ENCODE peak calls at places on chromosomes 16 and 17, in nine cellular contexts. D, N, W, J, T, C, B, F and V are unnamed samples. For H3K4me1, the result is how much of the 10 kb centered on the place peaks cover.

GRCh38 chr17:75764417-75764710 is 628 bp downstream of the GALK1 start:
- DNase-seq in D (no peak), N (peak), W (no peak), J (no peak), T (no peak), C (no peak), B (no peak), F (no peak), V (no peak)

GRCh38 chr16:55257971-55258613 is 65.9 kb upstream of the IRX6 start:
- DNase-seq in D (peak), N (peak), W (peak), J (peak), T (peak), C (peak), B (peak), F (peak), V (peak)

GRCh38 chr16:90057738-90058173 is 19.4 kb downstream of the PRDM7 start:
- DNase-seq in D (no peak), N (no peak), W (no peak), J (peak), T (no peak), C (peak), B (no peak), F (no peak), V (no peak)

GRCh38 chr17:67478266-67479118 is 101.4 kb downstream of the PITPNC1 start:
- DNase-seq in D (no peak), N (no peak), W (no peak), J (no peak), T (no peak), C (no peak), B (no peak), F (no peak), V (no peak)

GRCh38 chr16:86834451-86835035 is 256.2 kb downstream of the FOXL1 start:
- DNase-seq in D (no peak), N (no peak), W (peak), J (peak), T (no peak), C (peak), B (no peak), F (no peak), V (no peak)

GRCh38 chr17:40518401-40519088 is 17.1 kb upstream of the TNS4 start:
- DNase-seq in D (no peak), N (no peak), W (peak), J (no peak), T (no peak), C (no peak), B (no peak), F (no peak), V (no peak)

GRCh38 chr17:39920218-39921210 is 2.1 kb upstream of the GSDMB start:
- DNase-seq in D (no peak), N (no peak), W (no peak), J (no peak), T (no peak), C (no peak), B (no peak), F (peak), V (no peak)

GRCh38 chr17:74642556-74642955 is 19.0 kb upstream of the CD300E start:
- DNase-seq in D (no peak), N (no peak), W (no peak), J (no peak), T (no peak), C (no peak), B (no peak), F (no peak), V (no peak)

GRCh38 chr17:17089206-17089550 is 46.9 kb downstream of the MPRIP start:
- DNase-seq in D (no peak), N (no peak), W (no peak), J (no peak), T (peak), C (no peak), B (no peak), F (no peak), V (no peak)

GRCh38 chr17:82961366-82962162 is 117.8 kb upstream of the METRNL start:
- DNase-seq in D (no peak), N (no peak), W (no peak), J (no peak), T (no peak), C (no peak), B (no peak), F (peak), V (peak)

DNA sequence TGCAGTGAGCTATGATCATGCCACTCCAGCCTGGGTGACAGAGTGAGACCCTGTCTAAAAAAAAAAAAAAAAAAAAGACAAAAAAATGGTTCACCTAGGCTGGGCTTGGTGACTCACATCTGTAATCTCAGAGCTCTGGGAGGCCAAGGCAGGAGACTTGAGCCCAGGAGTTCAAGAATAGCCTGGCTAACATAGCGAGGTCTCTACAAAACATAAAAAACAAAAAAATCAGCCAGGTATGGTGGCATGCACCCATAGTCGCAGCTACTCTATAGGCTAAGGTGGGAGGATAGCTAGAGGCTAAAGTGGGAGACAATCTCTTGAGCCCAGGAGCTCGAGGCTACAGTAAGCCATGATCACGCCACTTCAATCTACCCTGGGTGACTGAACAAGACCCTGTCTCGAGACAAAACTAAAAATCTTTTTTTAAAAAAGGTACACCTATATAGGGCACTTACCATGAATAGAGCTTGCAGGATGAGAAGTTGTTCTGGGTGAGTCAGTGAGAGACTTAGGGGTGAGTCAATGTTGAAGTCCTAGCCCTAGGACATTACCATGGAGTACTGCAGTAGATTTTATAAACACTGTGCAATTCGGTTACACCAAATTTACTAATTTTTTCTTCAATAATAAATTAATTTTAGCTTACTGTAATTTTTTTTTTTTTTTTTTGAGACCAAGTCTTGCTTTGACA is 19.0 kb downstream of the USP32 start:
- DNase-seq in D (no peak), N (no peak), W (peak), J (peak), T (no peak), C (peak), B (no peak), F (no peak), V (no peak)
- H3K4me1 ChIP-seq in D (under half), N (under half), W (under half), J (under half), T (under half), C (under half), B (under half), F (under half), V (under half)

GRCh38 chr16:67169011-67169451 is 1.3 kb upstream of the NOL3 start:
- DNase-seq in D (no peak), N (peak), W (no peak), J (no peak), T (no peak), C (no peak), B (no peak), F (no peak), V (peak)

GRCh38 chr16:67170948-67171649 is 761 bp downstream of the NOL3 start:
- DNase-seq in D (no peak), N (no peak), W (peak), J (peak), T (no peak), C (no peak), B (no peak), F (peak), V (peak)

GRCh38 chr16:67169642-67170167 is 633 bp upstream of the NOL3 start:
- DNase-seq in D (no peak), N (peak), W (peak), J (no peak), T (peak), C (peak), B (no peak), F (no peak), V (peak)

GRCh38 chr16:67167588-67167987 is 2.8 kb upstream of the NOL3 start:
- DNase-seq in D (no peak), N (peak), W (no peak), J (no peak), T (no peak), C (no peak), B (no peak), F (no peak), V (no peak)

GRCh38 chr16:67170168-67170947 is at the start of gene NOL3:
- DNase-seq in D (peak), N (peak), W (peak), J (peak), T (no peak), C (peak), B (peak), F (peak), V (peak)
- H3K27ac ChIP-seq in D (peak), N (peak), W (peak), J (peak), T (no peak), C (peak), B (peak), F (peak), V (peak)

GRCh38 chr17:10092595-10092994 is 105.8 kb downstream of the GAS7 start:
- DNase-seq in D (no peak), N (no peak), W (no peak), J (no peak), T (no peak), C (no peak), B (no peak), F (no peak), V (no peak)

GRCh38 chr17:10094806-10095205 is 103.6 kb downstream of the GAS7 start:
- DNase-seq in D (no peak), N (no peak), W (no peak), J (no peak), T (no peak), C (peak), B (no peak), F (no peak), V (no peak)

GRCh38 chr17:10099051-10099571 is 99.3 kb downstream of the GAS7 start:
- DNase-seq in D (no peak), N (no peak), W (no peak), J (peak), T (no peak), C (peak), B (no peak), F (no peak), V (no peak)

GRCh38 chr17:10091051-10091450 is 107.4 kb downstream of the GAS7 start:
- DNase-seq in D (no peak), N (no peak), W (no peak), J (no peak), T (no peak), C (no peak), B (no peak), F (no peak), V (no peak)

GRCh38 chr17:10096556-10096955 is 101.8 kb downstream of the GAS7 start:
- DNase-seq in D (no peak), N (no peak), W (no peak), J (no peak), T (no peak), C (no peak), B (no peak), F (no peak), V (no peak)
- H3K4me3 ChIP-seq in D (no peak), N (no peak), W (no peak), J (no peak), T (no peak), C (no peak), B (no peak), F (no peak), V (no peak)

DNA sequence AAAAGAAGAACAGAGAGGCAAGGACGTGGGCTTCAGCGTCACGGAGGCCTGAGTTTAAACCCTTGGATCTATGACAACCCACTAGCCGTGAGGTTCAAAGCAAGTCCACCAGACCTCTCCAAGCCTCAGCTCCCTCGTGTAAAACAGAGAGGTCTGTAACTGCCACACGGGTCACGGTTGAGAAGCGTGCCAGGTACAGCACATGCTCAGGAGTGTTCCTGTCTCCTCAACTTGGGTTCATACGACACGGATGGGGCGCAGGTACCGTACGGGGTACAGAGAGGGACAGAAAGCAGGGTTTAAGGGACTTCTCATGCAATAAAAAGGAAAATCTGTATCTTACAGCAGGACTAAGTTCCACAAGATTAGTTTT is 91.7 kb downstream of the NXN start:
- DNase-seq in D (no peak), N (no peak), W (no peak), J (no peak), T (no peak), C (no peak), B (no peak), F (no peak), V (no peak)
- H3K4me1 ChIP-seq in D (under half), N (under half), W (under half), J (under half), T (under half), C (under half), B (under half), F (under half), V (under half)

DNA sequence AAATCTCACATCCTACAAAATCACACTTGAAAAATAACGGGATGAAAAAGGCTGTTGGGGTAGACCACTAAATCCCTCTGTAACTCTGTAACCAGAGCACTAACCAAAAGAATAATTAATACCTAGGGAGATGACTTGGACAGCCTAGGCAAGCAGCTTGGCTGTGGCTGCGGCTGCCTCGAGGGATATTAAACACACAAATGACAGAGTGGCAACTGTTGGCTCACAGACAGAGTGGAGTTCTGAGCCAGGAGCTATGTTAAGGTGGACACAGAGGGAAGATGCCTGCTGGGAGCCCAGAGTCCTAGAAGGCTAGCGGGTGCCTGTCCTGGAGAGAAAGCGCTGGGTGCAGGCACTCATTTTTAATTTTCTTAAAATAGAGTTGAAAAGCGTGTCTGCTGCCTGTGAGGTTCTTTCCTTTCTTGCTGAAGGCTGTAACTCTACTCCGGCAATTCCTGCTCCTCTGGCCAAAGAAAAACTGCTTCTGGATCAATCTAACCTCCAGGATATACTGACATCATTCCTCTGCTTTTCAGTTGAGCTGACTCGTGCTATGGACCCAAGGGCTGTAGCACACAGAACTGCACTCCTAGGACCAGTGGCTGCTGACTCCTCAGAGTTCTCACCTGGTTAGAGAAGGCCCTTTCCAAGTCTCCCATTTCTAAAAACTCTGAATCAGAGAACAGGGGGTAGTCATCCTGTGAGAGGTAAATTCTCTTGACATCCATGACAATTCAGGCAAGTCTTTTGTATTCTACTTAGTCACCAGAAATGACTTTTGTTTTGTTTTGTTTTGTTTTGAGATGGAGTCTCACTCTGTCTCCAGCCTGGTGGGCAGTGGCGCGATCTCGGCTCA is 147.9 kb downstream of the STX8 start:
- DNase-seq in D (no peak), N (no peak), W (no peak), J (peak), T (no peak), C (no peak), B (no peak), F (no peak), V (no peak)
- H3K27ac ChIP-seq in D (no peak), N (no peak), W (no peak), J (no peak), T (no peak), C (no peak), B (no peak), F (no peak), V (no peak)

DNA sequence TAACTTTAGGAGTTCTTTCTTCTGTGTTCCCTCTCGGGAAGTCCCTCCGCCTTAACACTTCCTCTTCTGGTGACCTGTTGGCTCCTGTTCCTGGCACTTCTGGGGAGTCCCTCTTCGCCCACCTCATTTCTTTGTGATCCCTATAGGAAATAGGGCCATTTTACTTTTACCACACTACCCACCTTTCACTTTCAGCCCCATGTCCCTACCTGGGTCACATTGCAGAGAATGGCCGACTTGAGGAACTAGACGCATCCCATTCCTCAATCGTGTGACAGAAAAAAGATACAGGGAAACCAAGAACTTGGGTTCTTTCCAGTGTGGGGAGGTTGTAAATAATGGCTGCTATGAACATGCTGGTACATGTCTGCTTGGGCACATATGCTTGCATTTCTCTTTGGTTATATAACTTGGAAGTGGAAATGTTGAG is 6.6 kb downstream of the IL21R start:
- DNase-seq in D (no peak), N (no peak), W (no peak), J (no peak), T (no peak), C (no peak), B (no peak), F (no peak), V (no peak)
- H3K4me3 ChIP-seq in D (no peak), N (no peak), W (no peak), J (no peak), T (peak), C (no peak), B (no peak), F (no peak), V (no peak)

GRCh38 chr16:88886311-88886914 is 20.0 kb upstream of the PABPN1L start:
- DNase-seq in D (no peak), N (no peak), W (no peak), J (no peak), T (no peak), C (no peak), B (no peak), F (no peak), V (no peak)
- H3K4me1 ChIP-seq in D (under half), N (under half), W (under half), J (under half), T (under half), C (under half), B (under half), F (under half), V (under half)

GRCh38 chr16:84455031-84455430 is 49.4 kb downstream of the MEAK7 start:
- DNase-seq in D (no peak), N (no peak), W (no peak), J (no peak), T (no peak), C (no peak), B (no peak), F (no peak), V (no peak)

GRCh38 chr16:84453061-84453752 is 51.3 kb downstream of the MEAK7 start:
- DNase-seq in D (no peak), N (no peak), W (no peak), J (no peak), T (no peak), C (no peak), B (no peak), F (no peak), V (no peak)

GRCh38 chr16:84451781-84452180 is 52.7 kb downstream of the MEAK7 start:
- DNase-seq in D (no peak), N (no peak), W (no peak), J (no peak), T (no peak), C (no peak), B (no peak), F (no peak), V (no peak)

GRCh38 chr16:84458606-84459516 is 45.6 kb downstream of the MEAK7 start:
- DNase-seq in D (no peak), N (no peak), W (no peak), J (no peak), T (no peak), C (no peak), B (no peak), F (no peak), V (peak)

DNA sequence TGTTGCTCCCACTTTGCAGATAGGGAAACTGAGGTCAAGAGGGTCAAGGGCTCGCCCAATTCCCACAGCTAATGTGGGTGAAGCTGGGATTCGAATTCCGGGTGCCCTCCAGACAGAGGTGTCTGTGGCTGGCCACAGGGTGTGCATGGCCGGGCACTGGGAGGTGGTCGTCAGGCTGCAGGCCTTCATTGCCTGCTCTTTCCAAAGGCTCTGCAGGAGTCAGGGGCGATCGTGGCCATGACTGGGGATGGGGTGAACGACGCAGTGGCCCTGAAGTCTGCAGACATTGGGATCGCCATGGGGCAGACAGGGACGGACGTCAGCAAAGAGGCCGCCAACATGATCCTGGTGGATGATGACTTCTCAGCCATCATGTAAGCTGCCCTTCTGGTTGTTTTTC is 49.8 kb downstream of the MEAK7 start:
- DNase-seq in D (no peak), N (no peak), W (no peak), J (no peak), T (no peak), C (no peak), B (no peak), F (no peak), V (no peak)
- H3K27ac ChIP-seq in D (no peak), N (no peak), W (no peak), J (no peak), T (no peak), C (no peak), B (no peak), F (no peak), V (no peak)

DNA sequence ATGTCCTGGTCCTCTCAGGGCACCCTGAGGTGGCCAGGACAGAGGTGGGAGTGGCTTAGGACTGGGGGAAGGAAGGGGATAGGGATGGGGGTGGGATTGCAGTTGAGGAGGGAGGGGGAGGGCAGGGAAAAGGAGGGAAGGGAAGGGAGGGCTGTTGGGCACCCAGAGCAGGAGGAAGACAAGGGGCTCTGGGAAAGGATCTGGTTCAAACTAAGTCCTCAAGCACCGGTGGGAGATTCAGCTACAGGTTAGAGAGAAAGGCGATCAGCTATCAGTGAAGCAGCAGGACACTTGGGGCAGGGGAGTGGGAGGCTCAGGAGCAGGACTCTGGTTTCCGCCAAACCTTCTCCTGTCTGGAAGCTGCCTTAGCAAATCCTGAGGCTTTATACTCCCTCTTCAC is 44.6 kb upstream of the ACSM2B start:
- DNase-seq in D (no peak), N (no peak), W (no peak), J (no peak), T (no peak), C (no peak), B (no peak), F (no peak), V (no peak)
- H3K4me3 ChIP-seq in D (no peak), N (no peak), W (no peak), J (no peak), T (no peak), C (no peak), B (no peak), F (no peak), V (no peak)

GRCh38 chr16:1485847-1486496 is 2.8 kb downstream of the PTX4 start:
- DNase-seq in D (peak), N (no peak), W (no peak), J (no peak), T (no peak), C (no peak), B (no peak), F (peak), V (no peak)
- H3K4me1 ChIP-seq in D (under half), N (under half), W (under half), J (under half), T (under half), C (under half), B (under half), F (under half), V (under half)